ENCODE peak calls at places on chromosome 4, in ten cellular contexts. P is WERI-Rb-1, H is breast epithelium, D is kidney epithelial cell, B is HL-60, Y is uterus, X is hepatocyte, K is A549, C is cardiac fibroblast, Z is PC-3. U is an unnamed sample.

GRCh38 chr4:22094217-22094616 is 145.6 kb upstream of the KCNIP4 start:
- DNase-seq in P (no peak), H (no peak), D (no peak), B (no peak), Y (no peak), X (no peak), K (no peak), C (no peak), Z (no peak), U (no peak)

GRCh38 chr4:11729548-11729947 is 300.9 kb upstream of the HS3ST1 start:
- DNase-seq in P (no peak), H (no peak), D (no peak), B (no peak), Y (no peak), X (peak; percentile 31), K (no peak), C (peak; percentile 50), Z (peak; percentile 22), U (peak; percentile 66)

GRCh38 chr4:95572304-95572991 is 23.7 kb upstream of the UNC5C start:
- DNase-seq in P (no peak), H (peak; percentile 74), D (peak; percentile 56), B (peak; percentile 88), Y (no peak), X (peak; percentile 68), K (no peak), C (peak; percentile 72), Z (peak; percentile 72), U (peak; percentile 66)

GRCh38 chr4:183443609-183444148 is 757 bp upstream of the CDKN2AIP start:
- DNase-seq in P (peak; percentile 82), H (no peak), D (no peak), B (peak; percentile 48), Y (peak; percentile 34), X (no peak), K (peak; percentile 25), C (no peak), Z (peak; percentile 39), U (no peak)

GRCh38 chr4:159498371-159499115 is 395.7 kb downstream of the RAPGEF2 start:
- DNase-seq in P (no peak), H (no peak), D (no peak), B (no peak), Y (no peak), X (no peak), K (no peak), C (peak; percentile 13), Z (no peak), U (no peak)

GRCh38 chr4:142365386-142365785 is 480.7 kb downstream of the INPP4B start:
- DNase-seq in P (no peak), H (no peak), D (no peak), B (no peak), Y (no peak), X (no peak), K (no peak), C (no peak), Z (no peak), U (peak; percentile 65)

GRCh38 chr4:24914460-24914859 is 1.6 kb upstream of the CCDC149 start:
- DNase-seq in P (no peak), H (no peak), D (no peak), B (no peak), Y (no peak), X (no peak), K (no peak), C (no peak), Z (no peak), U (no peak)

GRCh38 chr4:88803600-88804096 is 106.0 kb upstream of the NAP1L5 start:
- DNase-seq in P (no peak), H (peak; percentile 47), D (peak; percentile 68), B (no peak), Y (peak; percentile 60), X (peak; percentile 50), K (no peak), C (peak; percentile 91), Z (peak; percentile 93), U (peak; percentile 78)

GRCh38 chr4:176611954-176612353 is 180.8 kb downstream of the VEGFC start:
- DNase-seq in P (no peak), H (no peak), D (no peak), B (no peak), Y (no peak), X (no peak), K (no peak), C (no peak), Z (no peak), U (no peak)

GRCh38 chr4:67460574-67460973 is 84.7 kb downstream of the CENPC start:
- DNase-seq in P (no peak), H (no peak), D (no peak), B (no peak), Y (no peak), X (no peak), K (no peak), C (no peak), Z (no peak), U (no peak)

GRCh38 chr4:65538571-65538970 is 131.7 kb downstream of the EPHA5 start:
- DNase-seq in P (no peak), H (no peak), D (no peak), B (no peak), Y (no peak), X (no peak), K (no peak), C (peak; percentile 33), Z (peak; percentile 42), U (no peak)

GRCh38 chr4:119646347-119647071 is 17.9 kb upstream of the PDE5A start:
- DNase-seq in P (no peak), H (peak; percentile 30), D (no peak), B (no peak), Y (no peak), X (peak; percentile 46), K (no peak), C (peak; percentile 60), Z (no peak), U (no peak)

GRCh38 chr4:84470204-84470785 is 28.8 kb downstream of the NKX6-1 start:
- DNase-seq in P (no peak), H (no peak), D (no peak), B (peak; percentile 14), Y (no peak), X (no peak), K (no peak), C (peak; percentile 5), Z (no peak), U (no peak)

GRCh38 chr4:38610844-38611550 is 53.0 kb upstream of the KLF3 start:
- DNase-seq in P (no peak), H (no peak), D (no peak), B (no peak), Y (no peak), X (no peak), K (no peak), C (no peak), Z (no peak), U (no peak)
- H3K4me3 ChIP-seq in P (no peak overlapping the region), H (no peak overlapping the region), D (no peak overlapping the region), B (no peak overlapping the region), Y (no peak overlapping the region), X (no peak overlapping the region), K (no peak overlapping the region), C (no peak overlapping the region), Z (no peak overlapping the region), U (peak overlapping the region; percentile 29)

GRCh38 chr4:57424231-57424897 is 314.2 kb upstream of the IGFBP7 start:
- DNase-seq in P (no peak), H (no peak), D (peak; percentile 26), B (no peak), Y (no peak), X (peak; percentile 28), K (no peak), C (peak; percentile 88), Z (peak; percentile 97), U (peak; percentile 75)

GRCh38 chr4:57430706-57431105 is 320.5 kb upstream of the IGFBP7 start:
- DNase-seq in P (no peak), H (no peak), D (no peak), B (no peak), Y (no peak), X (peak; percentile 39), K (no peak), C (no peak), Z (peak; percentile 37), U (no peak)

GRCh38 chr4:57425610-57426009 is 315.4 kb upstream of the IGFBP7 start:
- DNase-seq in P (no peak), H (no peak), D (no peak), B (no peak), Y (no peak), X (no peak), K (no peak), C (no peak), Z (peak; percentile 66), U (no peak)

GRCh38 chr4:57426779-57427395 is 316.7 kb upstream of the IGFBP7 start:
- DNase-seq in P (peak; percentile 83), H (no peak), D (no peak), B (peak; percentile 61), Y (no peak), X (peak; percentile 90), K (peak; percentile 35), C (peak; percentile 82), Z (peak; percentile 90), U (no peak)
- TF ChIP-seq CTCF in P (peak; percentile 79), H (peak; percentile 31), D (peak; percentile 87), B (peak; percentile 54), Y (peak; percentile 20), X (peak; percentile 90), K (peak; percentile 63), C (peak; percentile 81), Z (peak; percentile 92), U (peak; percentile 99)

GRCh38 chr4:165133150-165133549 is 20.5 kb upstream of the TMEM192 start:
- DNase-seq in P (no peak), H (no peak), D (no peak), B (peak; percentile 8), Y (no peak), X (no peak), K (no peak), C (no peak), Z (no peak), U (no peak)

GRCh38 chr4:165136529-165136928 is 23.9 kb upstream of the TMEM192 start:
- DNase-seq in P (no peak), H (no peak), D (no peak), B (no peak), Y (no peak), X (no peak), K (no peak), C (no peak), Z (no peak), U (no peak)

GRCh38 chr4:165137205-165137604 is 24.5 kb upstream of the TMEM192 start:
- DNase-seq in P (no peak), H (no peak), D (no peak), B (no peak), Y (no peak), X (no peak), K (no peak), C (no peak), Z (no peak), U (no peak)

GRCh38 chr4:165138843-165139242 is 26.2 kb upstream of the TMEM192 start:
- DNase-seq in P (no peak), H (no peak), D (no peak), B (no peak), Y (no peak), X (no peak), K (no peak), C (no peak), Z (no peak), U (no peak)
- H3K4me3 ChIP-seq in P (no peak overlapping the region), H (no peak overlapping the region), D (no peak overlapping the region), B (no peak overlapping the region), Y (no peak overlapping the region), X (no peak overlapping the region), K (no peak overlapping the region), C (no peak overlapping the region), Z (no peak overlapping the region), U (no peak overlapping the region)

DNA sequence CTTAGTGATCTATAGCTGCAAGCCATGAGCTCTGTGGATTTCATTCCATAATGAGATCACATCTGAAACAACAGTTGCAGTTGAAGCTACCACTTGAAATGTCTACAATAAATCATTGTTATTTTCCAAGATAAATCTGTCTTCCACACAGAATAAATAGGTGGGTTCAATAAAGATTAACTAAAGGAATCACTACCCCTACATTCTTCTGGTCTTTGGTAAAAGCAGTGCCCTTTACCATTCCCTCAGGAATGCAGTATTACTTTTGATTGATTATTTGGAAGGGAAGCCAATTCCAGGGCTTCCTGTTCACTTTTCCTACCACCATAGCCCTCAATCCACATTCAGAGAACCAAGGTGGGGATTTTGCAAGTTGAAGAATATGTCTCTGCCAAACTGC is 38.9 kb upstream of the MAP9 start:
- DNase-seq in P (no peak), H (no peak), D (no peak), B (no peak), Y (no peak), X (no peak), K (no peak), C (no peak), Z (no peak), U (no peak)
- TF ChIP-seq CTCF in P (no peak), H (no peak), D (no peak), B (no peak), Y (no peak), X (no peak), K (no peak), C (no peak), Z (no peak), U (no peak)